ENCODE peak calls at places on chromosomes 11 and 22, in eight cellular contexts. R is cerebellum, T is NCI-H460, M is non-pigmented ciliary epithelial cell, I is kidney tubule cell, W is GM12865, S is DMS 273 treated with DMSO at 0.1 percent for 48 hours, Y is pons. O is an unnamed sample.

GRCh38 chr22:27046126-27046525 is 388.7 kb downstream of the MIAT start:
- DNase-seq in R (no peak), T (no peak), S (peak), Y (no peak), I (no peak), M (no peak), W (no peak), O (no peak)

GRCh38 chr11:102476812-102477211 is 24.2 kb upstream of the TMEM123 start:
- DNase-seq in W (no peak), M (no peak), R (no peak), T (no peak), Y (no peak), I (peak), S (no peak), O (peak)

GRCh38 chr11:109426442-109426841 is 4.5 kb downstream of the C11orf87 start:
- DNase-seq in T (no peak), R (no peak), M (no peak), S (no peak), Y (no peak), I (peak), W (no peak), O (no peak)

GRCh38 chr11:46574656-46575055 is 19.2 kb downstream of the AMBRA1 start:
- DNase-seq in S (no peak), R (no peak), Y (no peak), W (no peak), T (no peak), I (no peak), M (no peak), O (no peak)

GRCh38 chr22:20836987-20837823 is 21.4 kb downstream of the PI4KA start:
- DNase-seq in I (no peak), W (no peak), T (no peak), M (no peak), Y (no peak), S (no peak), R (no peak), O (no peak)

GRCh38 chr11:72776844-72777754 is 16.7 kb downstream of the STARD10 start:
- DNase-seq in M (no peak), W (no peak), Y (peak), I (no peak), T (no peak), S (no peak), R (no peak), O (no peak)

GRCh38 chr11:10303558-10304363 is 1.1 kb upstream of the ADM start:
- DNase-seq in W (peak), S (peak), R (no peak), I (peak), M (no peak), T (peak), Y (no peak), O (peak)

GRCh38 chr22:50001388-50002231 is 11.0 kb downstream of the IL17REL start:
- DNase-seq in M (no peak), Y (no peak), W (no peak), S (no peak), T (no peak), R (no peak), I (no peak), O (no peak)

GRCh38 chr11:46293616-46294015 is 16.2 kb downstream of the CREB3L1 start:
- DNase-seq in M (peak), W (no peak), Y (no peak), R (no peak), S (no peak), T (no peak), I (peak), O (peak)

GRCh38 chr11:12799373-12799835 is 125.2 kb downstream of the TEAD1 start:
- DNase-seq in S (no peak), M (no peak), I (no peak), W (no peak), T (no peak), Y (no peak), R (no peak), O (no peak)

GRCh38 chr22:39414886-39415285 is 15.3 kb downstream of the TAB1 start:
- DNase-seq in W (no peak), R (peak), T (no peak), M (no peak), Y (no peak), I (no peak), S (no peak), O (no peak)

O was measured in kidney glomerular epithelial cell.